ENCODE peak calls at places on chromosomes 11 and 22, in four cellular contexts. V is NCI-H1048; A is Caco-2; Z is activated naive CD4-positive, alpha-beta T cell treated with anti-CD3 and anti-CD28 coated beads, Interleukin-2, amount 10 ng/mL, durations not matched to agents 7 days and 5 days. I is an unnamed sample.

GRCh38 chr11:12625438-12626071 is 48.7 kb upstream of the TEAD1 start:
- DNase-seq in V (no peak), A (no peak), Z (no peak), I (no peak)

GRCh38 chr22:44828193-44828592 is 75.8 kb downstream of the ARHGAP8 start:
- DNase-seq in V (no peak), Z (no peak), A (peak; percentile 66), I (no peak)

GRCh38 chr11:17473071-17473744 is 3.4 kb downstream of the ABCC8 start:
- DNase-seq in Z (no peak), V (no peak), A (peak; percentile 77), I (no peak)

GRCh38 chr11:67644472-67645418 is 5.2 kb upstream of the TBX10 start:
- DNase-seq in V (no peak), A (peak; percentile 23), Z (peak; percentile 20), I (no peak)

GRCh38 chr22:30471616-30472318 is at the start of gene SEC14L3:
- DNase-seq in Z (no peak), A (no peak), V (no peak), I (no peak)

GRCh38 chr11:82883853-82884252 is 16.4 kb downstream of the PRCP start:
- DNase-seq in V (no peak), A (no peak), Z (no peak), I (no peak)

GRCh38 chr22:19959043-19959586 is 17.5 kb upstream of the TXNRD2 start:
- DNase-seq in A (peak; percentile 93), V (peak; percentile 69), Z (no peak), I (no peak)

GRCh38 chr22:22902247-22902962 is 14.8 kb downstream of the IGLL5 start:
- DNase-seq in Z (no peak), A (no peak), V (no peak), I (no peak)

GRCh38 chr11:131198646-131199285 is 171.6 kb upstream of the NTM start:
- DNase-seq in A (no peak), V (no peak), Z (no peak), I (no peak)

GRCh38 chr11:9004310-9004945 is 627 bp upstream of the NRIP3 start:
- DNase-seq in V (no peak), A (peak; percentile 36), Z (peak; percentile 44), I (peak; percentile 15)

GRCh38 chr11:2590951-2591754 is 108.6 kb downstream of the KCNQ1OT1 start:
- DNase-seq in Z (no peak), V (no peak), A (no peak), I (no peak)

GRCh38 chr22:23163665-23164064 is 16.6 kb upstream of the BCR start:
- DNase-seq in Z (no peak), V (no peak), A (no peak), I (no peak)

GRCh38 chr11:125960771-125961170 is 14.9 kb downstream of the VSIG10L2 start:
- DNase-seq in Z (no peak), A (no peak), V (no peak), I (no peak)

GRCh38 chr11:44622721-44623258 is 57.3 kb downstream of the CD82 start:
- DNase-seq in V (no peak), Z (peak; percentile 17), A (no peak), I (no peak)

GRCh38 chr11:132278801-132279574 is 908.6 kb downstream of the NTM start:
- DNase-seq in Z (no peak), V (no peak), A (peak; percentile 38), I (no peak)

GRCh38 chr11:68998390-68998911 is 14.6 kb downstream of the MRGPRF start:
- DNase-seq in A (no peak), Z (no peak), V (no peak), I (no peak)

GRCh38 chr11:17673951-17674350 is 45.4 kb upstream of the MYOD1 start:
- DNase-seq in V (no peak), A (no peak), Z (no peak), I (no peak)

GRCh38 chr11:18696638-18697225 is 1.8 kb upstream of the TMEM86A start:
- DNase-seq in A (no peak), V (no peak), Z (no peak), I (no peak)

GRCh38 chr11:111665779-111666178 is 63.5 kb downstream of the SIK2 start:
- DNase-seq in A (peak; percentile 81), Z (no peak), V (no peak), I (no peak)